ENCODE peak calls at places on chromosomes 12 and 14, in seven cellular contexts. M, K, T, W, N, P and D are unnamed samples.
A peak's percentile ranks its signal among the peaks of the same experiment; 100 is the strongest.

GRCh38 chr12:116441292-116441691 is 117.9 kb upstream of the MAP1LC3B2 start:
- DNase-seq in K (peak; percentile 12), P (no peak), T (no peak), N (no peak), W (no peak), M (no peak), D (no peak)

GRCh38 chr12:92995258-92995905 is 66.3 kb upstream of the EEA1 start:
- DNase-seq in K (no peak), T (no peak), N (no peak), W (no peak), M (no peak), P (no peak), D (no peak)

GRCh38 chr12:95634622-95635621 is 83.6 kb upstream of the USP44 start:
- DNase-seq in T (no peak), K (no peak), M (no peak), P (no peak), W (no peak), N (no peak), D (no peak)

GRCh38 chr12:54139030-54139429 is 49.8 kb downstream of the SMUG1 start:
- DNase-seq in N (no peak), W (no peak), M (no peak), K (no peak), T (no peak), P (no peak), D (no peak)

GRCh38 chr14:21041676-21042433 is at the start of gene RNASE7:
- DNase-seq in M (no peak), K (no peak), W (no peak), T (no peak), N (no peak), P (no peak), D (peak; percentile 72)

GRCh38 chr12:12461923-12462315 is 100.7 kb downstream of the DUSP16 start:
- DNase-seq in K (no peak), N (no peak), M (no peak), T (no peak), W (no peak), P (no peak), D (no peak)

GRCh38 chr12:93785262-93786010 is 108.3 kb downstream of the CRADD start:
- DNase-seq in P (no peak), W (peak; percentile 64), K (no peak), M (peak; percentile 76), T (peak; percentile 96), N (no peak), D (peak; percentile 74)

GRCh38 chr14:94654071-94654974 is 42.1 kb downstream of the SERPINA3 start:
- DNase-seq in M (no peak), N (no peak), K (no peak), T (no peak), P (no peak), W (no peak), D (no peak)

GRCh38 chr14:105841022-105842009 is 314.9 kb downstream of the TMEM121 start:
- DNase-seq in W (no peak), T (no peak), M (peak; percentile 62), N (no peak), K (no peak), P (peak; percentile 86), D (no peak)

GRCh38 chr12:109307051-109307450 is 2.0 kb downstream of the FOXN4 start:
- DNase-seq in T (no peak), W (no peak), M (no peak), P (no peak), K (no peak), N (no peak), D (no peak)

GRCh38 chr12:54749191-54749818 is 101.1 kb upstream of the DCD start:
- DNase-seq in T (no peak), N (no peak), K (no peak), M (no peak), W (no peak), P (no peak), D (no peak)

GRCh38 chr12:48973531-48973930 is 2.0 kb upstream of the WNT10B start:
- DNase-seq in K (no peak), W (peak; percentile 94), M (no peak), N (no peak), P (no peak), T (no peak), D (no peak)

GRCh38 chr12:112190626-112191025 is 65.3 kb downstream of the TRAFD1 start:
- DNase-seq in P (no peak), N (no peak), T (no peak), K (no peak), W (no peak), M (no peak), D (no peak)

GRCh38 chr12:47458273-47458672 is 247.6 kb downstream of the RPAP3 start:
- DNase-seq in T (no peak), W (no peak), P (no peak), M (no peak), K (no peak), N (no peak), D (no peak)

GRCh38 chr12:70444903-70445302 is 78.8 kb downstream of the KCNMB4 start:
- DNase-seq in T (peak; percentile 48), M (no peak), P (no peak), K (no peak), N (no peak), W (no peak), D (no peak)

GRCh38 chr14:77659822-77660221 is 43.4 kb upstream of the SPTLC2 start:
- DNase-seq in W (no peak), M (no peak), N (no peak), K (no peak), P (no peak), T (no peak), D (no peak)

GRCh38 chr14:72801381-72801812 is 92.5 kb downstream of the DPF3 start:
- DNase-seq in K (no peak), W (no peak), N (no peak), P (no peak), M (no peak), T (no peak), D (peak; percentile 23)

GRCh38 chr14:89660183-89660582 is 243.2 kb upstream of the FOXN3 start:
- DNase-seq in W (no peak), T (no peak), P (no peak), N (no peak), K (no peak), M (no peak), D (peak; percentile 51)

GRCh38 chr14:54591461-54592245 is 24.7 kb downstream of the SAMD4A start:
- DNase-seq in K (no peak), N (no peak), T (peak; percentile 44), M (no peak), P (no peak), W (no peak), D (no peak)

GRCh38 chr14:69313176-69313575 is 53.2 kb downstream of the GALNT16 start:
- DNase-seq in K (no peak), P (peak; percentile 74), W (no peak), M (peak; percentile 56), T (no peak), N (no peak), D (no peak)

GRCh38 chr12:79983969-79984629 is 49.2 kb upstream of the PPP1R12A start:
- DNase-seq in N (no peak), W (no peak), T (no peak), K (no peak), M (no peak), P (no peak), D (no peak)

GRCh38 chr12:52454411-52455201 is 2.7 kb upstream of the KRT6B start:
- DNase-seq in P (no peak), K (no peak), W (no peak), M (no peak), N (no peak), T (peak; percentile 42), D (no peak)

GRCh38 chr12:95731519-95731958 is 59.0 kb downstream of the NTN4 start:
- DNase-seq in K (no peak), T (no peak), M (no peak), N (no peak), W (no peak), P (no peak), D (no peak)

GRCh38 chr12:116525418-116526001 is 33.7 kb upstream of the MAP1LC3B2 start:
- DNase-seq in M (peak; percentile 92), W (peak; percentile 89), T (peak; percentile 64), N (peak; percentile 64), K (peak; percentile 38), P (no peak), D (peak; percentile 52)

GRCh38 chr14:105487449-105487985 is 831 bp downstream of the CRIP1 start:
- DNase-seq in N (no peak), T (no peak), K (no peak), W (peak; percentile 86), M (peak; percentile 81), P (no peak), D (no peak)